ENCODE peak calls at places on chromosomes 2 and 18, in five cellular contexts. R is astrocyte, Z is thoracic aorta, G is psoas muscle, M is tibial nerve. D is an unnamed sample. For H3K36me3, the result is how much of the 10 kb centered on the place peaks cover.

GRCh38 chr2:30193104-30193681 is 38.1 kb upstream of the LBH start:
- DNase-seq in R (no peak), Z (no peak), G (no peak), M (no peak), D (no peak)

GRCh38 chr2:10400568-10400977 is 47.6 kb downstream of the ODC1 start:
- DNase-seq in R (no peak), Z (no peak), G (no peak), M (peak), D (no peak)

GRCh38 chr2:45241061-45241561 is 231.9 kb upstream of the SIX2 start:
- DNase-seq in R (peak), Z (no peak), G (no peak), M (no peak), D (peak)

GRCh38 chr2:241730679-241731293 is 3.6 kb upstream of the D2HGDH start:
- DNase-seq in R (no peak), Z (no peak), G (no peak), M (no peak), D (no peak)

GRCh38 chr2:74290466-74291216 is 52.6 kb downstream of the SLC4A5 start:
- DNase-seq in R (no peak), Z (no peak), G (no peak), M (no peak), D (no peak)

GRCh38 chr2:29398384-29399237 is 283.4 kb downstream of the CLIP4 start:
- DNase-seq in R (peak), Z (no peak), G (no peak), M (no peak), D (no peak)

GRCh38 chr18:13216092-13216582 is 2.4 kb upstream of the LDLRAD4 start:
- DNase-seq in R (peak), Z (no peak), G (peak), M (no peak), D (peak)

GRCh38 chr2:3585239-3586109 is 9.4 kb upstream of the COLEC11 start:
- DNase-seq in R (peak), Z (no peak), G (peak), M (peak), D (no peak)

GRCh38 chr2:96773922-96774321 is 13.2 kb downstream of the CNNM4 start:
- DNase-seq in R (no peak), Z (no peak), G (no peak), M (no peak), D (no peak)

GRCh38 chr2:26917135-26917836 is 53.2 kb upstream of the MAPRE3 start:
- DNase-seq in R (no peak), Z (no peak), G (no peak), M (no peak), D (no peak)

GRCh38 chr2:236662231-236663160 is 92.9 kb downstream of the ACKR3 start:
- DNase-seq in R (no peak), Z (no peak), G (no peak), M (no peak), D (no peak)

GRCh38 chr2:18050001-18050400 is 171.5 kb downstream of the KCNS3 start:
- DNase-seq in R (no peak), Z (no peak), G (no peak), M (no peak), D (no peak)

GRCh38 chr2:65655000-65655399 is 222.6 kb upstream of the SPRED2 start:
- DNase-seq in R (no peak), Z (no peak), G (no peak), M (no peak), D (no peak)

GRCh38 chr2:203743441-203743932 is 37.0 kb downstream of the CD28 start:
- DNase-seq in R (no peak), Z (peak), G (peak), M (no peak), D (no peak)

GRCh38 chr2:205883965-205884364 is 201.7 kb downstream of the NRP2 start:
- DNase-seq in R (no peak), Z (no peak), G (no peak), M (no peak), D (no peak)

GRCh38 chr2:45690223-45690622 is 38.7 kb downstream of the PRKCE start:
- DNase-seq in R (no peak), Z (no peak), G (no peak), M (no peak), D (no peak)

GRCh38 chr2:106358081-106358480 is 110.1 kb downstream of the RGPD3 start:
- DNase-seq in R (no peak), Z (no peak), G (no peak), M (no peak), D (no peak)

GRCh38 chr2:12797815-12798214 is 81.1 kb downstream of the TRIB2 start:
- DNase-seq in R (peak), Z (no peak), G (no peak), M (no peak), D (no peak)

GRCh38 chr2:120604767-120605166 is 130.9 kb upstream of the GLI2 start:
- DNase-seq in R (no peak), Z (no peak), G (no peak), M (no peak), D (no peak)

GRCh38 chr18:36035253-36035652 is 32.1 kb downstream of the RPRD1A start:
- DNase-seq in R (peak), Z (no peak), G (no peak), M (no peak), D (no peak)

GRCh38 chr18:49499046-49499637 is 12.1 kb upstream of the C18orf32 start:
- DNase-seq in R (no peak), Z (no peak), G (no peak), M (no peak), D (no peak)

GRCh38 chr2:11681722-11682589 is 12.0 kb upstream of the NTSR2 start:
- DNase-seq in R (no peak), Z (no peak), G (peak), M (no peak), D (no peak)

GRCh38 chr18:2656237-2657042 is 914 bp downstream of the SMCHD1 start:
- DNase-seq in R (peak), Z (no peak), G (peak), M (no peak), D (no peak)

GRCh38 chr2:11697103-11697871 is 27.3 kb upstream of the NTSR2 start:
- DNase-seq in R (peak), Z (peak), G (peak), M (no peak), D (peak)

GRCh38 chr2:45909677-45910191 is 258.3 kb downstream of the PRKCE start:
- DNase-seq in R (no peak), Z (no peak), G (no peak), M (no peak), D (no peak)

GRCh38 chr2:5740073-5740472 is 47.9 kb downstream of the SOX11 start:
- DNase-seq in R (no peak), Z (no peak), G (no peak), M (no peak), D (no peak)

GRCh38 chr2:145906356-145906755 is 1386.4 kb upstream of the ZEB2 start:
- DNase-seq in R (peak), Z (no peak), G (no peak), M (no peak), D (no peak)

GRCh38 chr2:233285921-233286320 is 21.7 kb upstream of the SAG start:
- DNase-seq in R (peak), Z (no peak), G (no peak), M (no peak), D (no peak)

GRCh38 chr2:74516070-74516633 is 1.9 kb downstream of the TLX2 start:
- DNase-seq in R (no peak), Z (no peak), G (peak), M (no peak), D (no peak)

GRCh38 chr2:164785447-164785846 is 56.2 kb downstream of the COBLL1 start:
- DNase-seq in R (peak), Z (no peak), G (no peak), M (no peak), D (peak)

GRCh38 chr2:149080104-149080503 is 41.6 kb downstream of the LYPD6B start:
- DNase-seq in R (no peak), Z (no peak), G (no peak), M (no peak), D (no peak)

GRCh38 chr2:218006741-218007140 is 3.9 kb upstream of the TNS1 start:
- DNase-seq in R (peak), Z (no peak), G (no peak), M (no peak), D (no peak)

DNA sequence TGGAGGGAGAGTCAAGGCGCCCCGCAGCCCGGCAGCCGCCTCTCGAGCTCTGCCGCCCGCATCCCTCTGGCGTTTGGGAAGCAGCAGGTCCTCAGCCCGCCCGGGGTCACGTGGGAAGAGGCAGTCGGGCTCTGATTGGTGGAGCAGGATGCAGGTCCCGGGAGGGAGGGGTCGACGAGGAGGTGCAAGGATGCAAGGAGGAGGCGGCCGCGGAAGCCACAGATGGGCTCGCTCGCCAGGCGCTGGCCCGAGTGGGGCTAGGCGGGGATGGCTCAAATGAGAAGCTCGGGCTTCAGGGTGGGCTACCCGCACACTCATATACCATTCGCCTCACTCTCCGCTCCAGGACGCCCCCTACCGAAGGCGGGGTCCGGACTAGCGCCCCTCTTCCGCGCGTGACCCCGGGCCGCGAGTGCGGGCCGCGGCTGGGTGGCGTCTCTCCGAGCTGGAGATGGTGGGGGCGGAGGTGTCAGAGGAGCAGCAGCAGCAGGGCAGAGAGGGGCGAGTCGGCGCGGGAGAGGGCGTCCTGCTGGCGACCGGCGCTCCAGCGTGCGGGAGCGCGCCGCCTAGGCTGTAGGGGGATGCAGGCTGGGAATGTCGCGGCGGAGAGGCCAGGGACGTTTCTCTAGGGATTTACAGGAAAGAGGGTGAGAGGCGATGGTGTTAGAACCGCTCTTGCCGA is at the start of gene TMEFF2:
- DNase-seq in R (peak), Z (no peak), G (peak), M (peak), D (no peak)
- H3K4me3 ChIP-seq in R (peak), Z (peak), G (peak), M (peak), D (peak)

GRCh38 chr2:239184968-239185903 is 215.6 kb downstream of the HDAC4 start:
- DNase-seq in R (no peak), Z (no peak), G (no peak), M (no peak), D (no peak)
- H3K36me3 ChIP-seq in R (under half), Z (under half), G (under half), M (half or more), D (under half)

GRCh38 chr2:102109016-102109415 is 33.5 kb upstream of the IL1R1 start:
- DNase-seq in R (no peak), Z (no peak), G (no peak), M (no peak), D (no peak)

GRCh38 chr2:102111823-102112222 is 30.7 kb upstream of the IL1R1 start:
- DNase-seq in R (peak), Z (no peak), G (no peak), M (no peak), D (no peak)

GRCh38 chr2:102112271-102112670 is 30.3 kb upstream of the IL1R1 start:
- DNase-seq in R (no peak), Z (no peak), G (no peak), M (no peak), D (no peak)

GRCh38 chr2:102110168-102110567 is 32.4 kb upstream of the IL1R1 start:
- DNase-seq in R (no peak), Z (no peak), G (no peak), M (no peak), D (no peak)

DNA sequence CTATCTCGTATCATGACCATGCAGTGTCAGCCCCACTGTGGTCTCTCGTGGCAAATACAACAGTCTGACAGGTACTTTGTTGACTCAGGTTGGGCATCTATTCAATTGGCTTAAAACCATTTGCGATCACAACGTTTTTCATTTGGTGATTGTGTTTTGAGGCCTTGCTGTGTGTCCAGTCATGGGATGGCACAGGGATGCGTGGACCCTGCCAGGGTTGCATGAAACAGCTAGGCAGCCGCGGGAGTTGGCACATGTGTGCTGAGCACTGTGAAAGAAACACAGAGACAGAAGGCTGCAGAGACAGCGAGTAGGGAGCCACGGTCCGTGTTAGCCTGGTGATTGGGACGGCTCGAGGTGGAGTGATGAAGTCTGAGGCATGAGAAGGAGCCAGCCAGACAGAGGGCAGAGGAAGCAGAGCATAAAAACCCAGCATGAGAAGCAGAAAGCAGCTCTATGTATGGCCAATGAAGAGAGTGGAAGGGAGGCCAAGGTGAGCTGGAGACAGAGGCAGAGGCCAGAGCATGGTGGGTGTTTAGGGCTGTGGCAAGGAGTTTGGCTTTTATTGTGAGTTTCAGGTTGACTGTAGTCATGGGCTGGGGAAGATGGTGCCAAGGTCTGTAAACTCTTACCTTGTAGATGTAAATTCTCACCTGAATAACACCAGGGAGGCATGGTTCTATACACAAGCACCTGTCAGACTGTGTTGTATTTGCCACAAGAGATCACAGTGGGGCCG is 31.8 kb upstream of the IL1R1 start:
- DNase-seq in R (no peak), Z (no peak), G (no peak), M (no peak), D (no peak)
- H3K4me3 ChIP-seq in R (no peak), Z (peak), G (peak), M (no peak), D (no peak)

GRCh38 chr2:216453955-216454614 is 41.8 kb downstream of the SMARCAL1 start:
- DNase-seq in R (no peak), Z (no peak), G (no peak), M (no peak), D (no peak)
- H3K36me3 ChIP-seq in R (under half), Z (under half), G (under half), M (half or more), D (under half)

GRCh38 chr2:177575358-177575757 is 182.8 kb downstream of the AGPS start:
- DNase-seq in R (no peak), Z (no peak), G (no peak), M (no peak), D (no peak)

GRCh38 chr2:177577075-177577474 is 184.5 kb downstream of the AGPS start:
- DNase-seq in R (no peak), Z (no peak), G (no peak), M (no peak), D (no peak)

GRCh38 chr2:177582000-177582399 is 189.4 kb downstream of the AGPS start:
- DNase-seq in R (no peak), Z (no peak), G (no peak), M (no peak), D (no peak)

GRCh38 chr2:177578454-177578853 is 185.9 kb downstream of the AGPS start:
- DNase-seq in R (no peak), Z (no peak), G (no peak), M (no peak), D (no peak)

DNA sequence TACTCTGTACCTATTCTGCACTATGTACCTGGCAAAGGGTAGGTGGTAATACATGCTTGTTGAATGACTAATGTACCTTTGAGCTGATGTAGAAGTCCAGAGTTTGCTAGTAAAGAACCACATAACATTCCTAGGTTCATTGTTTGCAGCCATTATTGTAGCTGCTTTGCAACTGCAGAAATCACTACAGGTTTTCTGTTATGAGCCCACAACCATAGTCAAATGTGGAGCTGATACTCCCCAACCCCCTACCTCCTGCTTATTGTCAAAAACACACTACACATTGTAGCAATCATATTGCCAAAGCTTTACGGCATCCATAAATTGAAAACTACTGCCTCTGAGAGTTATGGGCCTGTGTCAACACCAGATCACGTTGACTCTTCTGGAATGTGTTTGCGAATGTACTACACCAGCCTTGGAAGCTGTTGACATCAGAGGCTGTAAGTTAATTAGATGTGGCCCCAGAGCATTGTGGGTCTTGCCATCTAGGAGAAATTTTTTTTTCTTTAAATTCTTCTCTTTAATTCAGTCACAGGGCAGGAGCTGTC is 187.0 kb downstream of the AGPS start:
- DNase-seq in R (no peak), Z (no peak), G (no peak), M (no peak), D (no peak)
- H3K4me3 ChIP-seq in R (no peak), Z (no peak), G (no peak), M (no peak), D (no peak)